ENCODE peak calls at places on chromosomes 4 and X, in four cellular contexts. P, O, X and Z are unnamed samples.

GRCh38 chrX:8364369-8365141 is 100.1 kb upstream of the VCX3B start:
- DNase-seq in P (no peak), O (peak; percentile 2), X (no peak), Z (peak; percentile 47)

GRCh38 chr4:144176476-144176875 is 36.0 kb upstream of the GYPA start:
- DNase-seq in P (no peak), O (no peak), X (no peak), Z (no peak)

GRCh38 chr4:95238554-95238953 is 310.2 kb downstream of the UNC5C start:
- DNase-seq in P (no peak), O (no peak), X (no peak), Z (no peak)

GRCh38 chr4:82989567-82990429 is 20.8 kb downstream of the LIN54 start:
- DNase-seq in P (no peak), O (no peak), X (no peak), Z (no peak)

GRCh38 chr4:38856524-38857337 is at the start of gene TLR6:
- DNase-seq in P (peak; percentile 70), O (peak; percentile 29), X (no peak), Z (peak; percentile 60)

GRCh38 chrX:30874851-30875250 is 14.2 kb downstream of the TAB3 start:
- DNase-seq in P (no peak), O (no peak), X (no peak), Z (no peak)

GRCh38 chrX:41300758-41301437 is 33.1 kb upstream of the DDX3X start:
- DNase-seq in P (no peak), O (no peak), X (no peak), Z (no peak)

GRCh38 chr4:25113915-25114904 is 46.0 kb downstream of the SEPSECS start:
- DNase-seq in P (no peak), O (no peak), X (no peak), Z (no peak)

GRCh38 chr4:3207531-3208037 is 41.4 kb upstream of the MSANTD1 start:
- DNase-seq in P (no peak), O (no peak), X (peak; percentile 7), Z (no peak)

GRCh38 chr4:4325321-4325720 is 35.3 kb downstream of the ZBTB49 start:
- DNase-seq in P (no peak), O (no peak), X (no peak), Z (peak; percentile 12)

GRCh38 chr4:129526812-129527211 is 430.9 kb downstream of the C4orf33 start:
- DNase-seq in P (peak; percentile 41), O (no peak), X (no peak), Z (no peak)

GRCh38 chrX:133297284-133297683 is 79.1 kb upstream of the TFDP3 start:
- DNase-seq in P (no peak), O (no peak), X (no peak), Z (no peak)

GRCh38 chr4:176885224-176885623 is 92.5 kb upstream of the VEGFC start:
- DNase-seq in P (no peak), O (no peak), X (no peak), Z (no peak)

GRCh38 chr4:133148690-133149363 is at the start of gene PCDH10:
- DNase-seq in P (no peak), O (peak; percentile 91), X (peak; percentile 89), Z (peak; percentile 71)

GRCh38 chr4:153143527-153144348 is 60.5 kb upstream of the TRIM2 start:
- DNase-seq in P (peak; percentile 43), O (no peak), X (no peak), Z (no peak)

GRCh38 chrX:32839781-32840180 is 371.6 kb downstream of the DMD start:
- DNase-seq in P (no peak), O (no peak), X (no peak), Z (no peak)

GRCh38 chrX:86369847-86370630 is 221.8 kb downstream of the DACH2 start:
- DNase-seq in P (no peak), O (no peak), X (no peak), Z (no peak)

GRCh38 chr4:98566491-98567008 is 91.9 kb downstream of the TSPAN5 start:
- DNase-seq in P (no peak), O (no peak), X (no peak), Z (no peak)

GRCh38 chrX:28498658-28499057 is 88.6 kb upstream of the IL1RAPL1 start:
- DNase-seq in P (peak; percentile 89), O (peak; percentile 42), X (no peak), Z (no peak)

GRCh38 chrX:38347136-38347535 is 5.3 kb upstream of the OTC start:
- DNase-seq in P (no peak), O (no peak), X (no peak), Z (peak; percentile 30)

GRCh38 chr4:121477480-121477879 is 96.7 kb upstream of the QRFPR start:
- DNase-seq in P (no peak), O (no peak), X (no peak), Z (no peak)

GRCh38 chrX:84165716-84166115 is 22.3 kb downstream of the RPS6KA6 start:
- DNase-seq in P (no peak), O (no peak), X (no peak), Z (no peak)

GRCh38 chrX:25344191-25344936 is 328.6 kb upstream of the ARX start:
- DNase-seq in P (no peak), O (no peak), X (no peak), Z (no peak)

GRCh38 chr4:8329560-8329858 is 60.0 kb downstream of the HTRA3 start:
- DNase-seq in P (no peak), O (no peak), X (no peak), Z (no peak)

GRCh38 chr4:186299291-186299690 is 33.3 kb downstream of the F11 start:
- DNase-seq in P (no peak), O (no peak), X (no peak), Z (no peak)

GRCh38 chr4:169658196-169658595 is 37.8 kb downstream of the CLCN3 start:
- DNase-seq in P (no peak), O (no peak), X (no peak), Z (no peak)

GRCh38 chrX:9133426-9133825 is 99.5 kb upstream of the FAM9B start:
- DNase-seq in P (no peak), O (no peak), X (no peak), Z (no peak)

GRCh38 chr4:7043521-7044414 is 596 bp downstream of the TADA2B start:
- DNase-seq in P (no peak), O (no peak), X (peak; percentile 80), Z (peak; percentile 47)

GRCh38 chr4:184163813-184164212 is 53.9 kb downstream of the ENPP6 start:
- DNase-seq in P (peak; percentile 59), O (no peak), X (peak; percentile 81), Z (peak; percentile 79)

GRCh38 chr4:6492027-6492590 is 19.7 kb upstream of the PPP2R2C start:
- DNase-seq in P (no peak), O (no peak), X (no peak), Z (no peak)

GRCh38 chr4:48275247-48275646 is 5.6 kb upstream of the TEC start:
- DNase-seq in P (peak; percentile 20), O (no peak), X (no peak), Z (no peak)

GRCh38 chr4:724131-724530 is 18.5 kb downstream of the PCGF3 start:
- DNase-seq in P (no peak), O (no peak), X (no peak), Z (no peak)

GRCh38 chr4:726235-726787 is 20.7 kb downstream of the PCGF3 start:
- DNase-seq in P (no peak), O (no peak), X (no peak), Z (peak; percentile 80)

GRCh38 chr4:723706-724105 is 18.1 kb downstream of the PCGF3 start:
- DNase-seq in P (no peak), O (no peak), X (no peak), Z (peak; percentile 82)

GRCh38 chr4:726816-727215 is 21.2 kb downstream of the PCGF3 start:
- DNase-seq in P (no peak), O (no peak), X (no peak), Z (no peak)

GRCh38 chr4:725368-726234 is 20.0 kb downstream of the PCGF3 start:
- DNase-seq in P (no peak), O (no peak), X (no peak), Z (peak; percentile 68)
- H3K4me1 ChIP-seq in P (no peaks in the 10 kb centered on the region), O (peaks cover 1% of the 10 kb centered on the region), X (no peaks in the 10 kb centered on the region), Z (peaks cover 17% of the 10 kb centered on the region)

GRCh38 chr4:158813113-158813512 is 44.3 kb downstream of the FNIP2 start:
- DNase-seq in P (no peak), O (no peak), X (no peak), Z (no peak)

GRCh38 chr4:158812133-158812532 is 43.3 kb downstream of the FNIP2 start:
- DNase-seq in P (no peak), O (no peak), X (no peak), Z (no peak)

GRCh38 chr4:158812543-158812942 is 43.7 kb downstream of the FNIP2 start:
- DNase-seq in P (no peak), O (no peak), X (no peak), Z (no peak)

GRCh38 chr4:158814636-158815035 is 45.8 kb downstream of the FNIP2 start:
- DNase-seq in P (no peak), O (no peak), X (no peak), Z (no peak)

GRCh38 chr4:158814207-158814606 is 45.4 kb downstream of the FNIP2 start:
- DNase-seq in P (no peak), O (no peak), X (no peak), Z (no peak)
- H3K4me1 ChIP-seq in P (peaks cover 27% of the 10 kb centered on the region), O (peaks cover 2% of the 10 kb centered on the region), X (peaks cover 47% of the 10 kb centered on the region), Z (peaks cover 75% of the 10 kb centered on the region)

GRCh38 chr4:85828295-85828910 is 353.5 kb downstream of the ARHGAP24 start:
- DNase-seq in P (peak; percentile 22), O (no peak), X (no peak), Z (no peak)

GRCh38 chr4:85825937-85826678 is 351.2 kb downstream of the ARHGAP24 start:
- DNase-seq in P (peak; percentile 83), O (peak; percentile 30), X (no peak), Z (no peak)

GRCh38 chr4:85833311-85833710 is 358.4 kb downstream of the ARHGAP24 start:
- DNase-seq in P (no peak), O (no peak), X (no peak), Z (no peak)

GRCh38 chr4:85831647-85832046 is 356.7 kb downstream of the ARHGAP24 start:
- DNase-seq in P (no peak), O (no peak), X (no peak), Z (no peak)

GRCh38 chr4:85829276-85830051 is 354.5 kb downstream of the ARHGAP24 start:
- DNase-seq in P (no peak), O (no peak), X (no peak), Z (no peak)
- H3K4me1 ChIP-seq in P (peaks cover 24% of the 10 kb centered on the region), O (peaks cover 16% of the 10 kb centered on the region), X (peaks cover 29% of the 10 kb centered on the region), Z (peaks cover 17% of the 10 kb centered on the region)

GRCh38 chrX:49204017-49204416 is 4.0 kb upstream of the SYP start:
- DNase-seq in P (no peak), O (no peak), X (no peak), Z (no peak)

GRCh38 chrX:49205443-49205842 is 5.5 kb upstream of the SYP start:
- DNase-seq in P (no peak), O (no peak), X (no peak), Z (no peak)

GRCh38 chrX:49202022-49202421 is 2.0 kb upstream of the SYP start:
- DNase-seq in P (no peak), O (no peak), X (no peak), Z (no peak)

GRCh38 chrX:49204709-49205108 is 4.7 kb upstream of the SYP start:
- DNase-seq in P (no peak), O (no peak), X (no peak), Z (no peak)

DNA sequence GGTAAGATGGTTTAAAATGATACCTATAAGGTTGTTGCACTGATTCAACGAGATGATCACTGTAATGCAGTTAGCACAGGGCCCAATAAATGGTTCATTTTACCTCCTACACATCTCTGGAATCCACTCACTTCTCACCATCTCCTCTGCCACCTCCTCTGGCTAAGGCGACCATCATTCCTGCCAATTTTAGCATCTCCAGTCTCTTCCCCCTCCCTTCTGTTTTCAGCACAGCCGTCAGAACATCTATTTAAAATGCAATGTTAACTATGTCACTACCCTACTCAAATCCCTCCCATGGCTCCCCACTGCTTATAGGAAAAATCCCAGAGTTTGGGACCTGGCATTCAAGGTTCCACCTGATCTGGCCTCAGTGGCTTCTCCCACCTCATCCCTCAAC is 3.5 kb upstream of the SYP start:
- DNase-seq in P (no peak), O (no peak), X (no peak), Z (no peak)
- H3K4me1 ChIP-seq in P (peaks cover 5% of the 10 kb centered on the region), O (peaks cover 2% of the 10 kb centered on the region), X (peaks cover 5% of the 10 kb centered on the region), Z (peaks cover 9% of the 10 kb centered on the region)